ENCODE peak calls at places on chromosomes 4 and X, in ten cellular contexts. C is T-helper 2 cell; I is ACHN; E is frontal cortex; V is keratinocyte; F is HT-29; X is germinal center; N is activated CD8-positive, alpha-beta T cell treated with anti-CD3 and anti-CD28 coated beads, Interleukin-2, amount 10 ng/mL, durations not matched to agents 7 days and 5 days; Z is HCEC 1CT; H is stimulated activated CD4-positive, alpha-beta T cell treated with anti-CD3 and anti-CD28 coated beads, Interleukin-1b, Interleukin-23, amount 100 ng/mL, for 24 hours. R is an unnamed sample.
A peak's percentile ranks its signal among the peaks of the same experiment; 100 is the strongest.

GRCh38 chr4:62161446-62161845 is 961.3 kb downstream of the ADGRL3 start:
- DNase-seq in C (no peak), I (no peak), E (no peak), V (no peak), F (no peak), X (no peak), N (no peak), Z (no peak), H (no peak), R (no peak)

GRCh38 chr4:4640692-4641091 is 98.8 kb upstream of the STX18 start:
- DNase-seq in C (no peak), I (no peak), E (no peak), V (no peak), F (no peak), X (no peak), N (no peak), Z (no peak), H (no peak), R (no peak)

GRCh38 chr4:22754091-22754490 is 61.4 kb downstream of the GBA3 start:
- DNase-seq in C (no peak), I (peak; percentile 1), E (no peak), V (no peak), F (no peak), X (no peak), N (no peak), Z (no peak), H (no peak), R (no peak)

GRCh38 chr4:173168396-173169177 is at the start of gene GALNT7:
- DNase-seq in C (peak; percentile 45), I (peak; percentile 81), E (peak; percentile 75), V (no peak), F (peak; percentile 79), X (peak; percentile 79), N (peak; percentile 75), Z (peak; percentile 44), H (peak; percentile 37), R (peak; percentile 92)

GRCh38 chrX:64389489-64389888 is 5.8 kb downstream of the MTMR8 start:
- DNase-seq in C (no peak), I (no peak), E (no peak), V (no peak), F (no peak), X (no peak), N (no peak), Z (no peak), H (no peak), R (no peak)

GRCh38 chrX:134172588-134173259 is 64.3 kb upstream of the CCDC160 start:
- DNase-seq in C (peak; percentile 24), I (no peak), E (peak; percentile 22), V (no peak), F (no peak), X (peak; percentile 48), N (peak; percentile 63), Z (no peak), H (peak; percentile 16), R (peak; percentile 89)

GRCh38 chrX:78652971-78653822 is 5.9 kb downstream of the RTL3 start:
- DNase-seq in C (no peak), I (peak; percentile 71), E (no peak), V (peak; percentile 56), F (peak; percentile 51), X (no peak), N (peak; percentile 27), Z (peak; percentile 82), H (no peak), R (no peak)

GRCh38 chrX:8988456-8988855 is 45.5 kb downstream of the FAM9B start:
- DNase-seq in C (no peak), I (no peak), E (no peak), V (peak; percentile 25), F (peak; percentile 36), X (no peak), N (no peak), Z (no peak), H (no peak), R (peak; percentile 39)

GRCh38 chr4:46506876-46507275 is 116.9 kb upstream of the GABRA2 start:
- DNase-seq in C (no peak), I (peak; percentile 10), E (no peak), V (peak; percentile 65), F (peak; percentile 19), X (no peak), N (no peak), Z (no peak), H (no peak), R (no peak)

GRCh38 chr4:155220025-155220424 is 11.6 kb downstream of the NPY2R start:
- DNase-seq in C (no peak), I (no peak), E (no peak), V (no peak), F (no peak), X (no peak), N (no peak), Z (no peak), H (no peak), R (no peak)

GRCh38 chrX:55056820-55057690 is 17.8 kb upstream of the PAGE2B start:
- DNase-seq in C (peak; percentile 42), I (no peak), E (no peak), V (no peak), F (no peak), X (no peak), N (peak; percentile 22), Z (no peak), H (no peak), R (no peak)

GRCh38 chr4:105145913-105146285 is 777 bp upstream of the TET2 start:
- DNase-seq in C (peak; percentile 35), I (peak; percentile 6), E (no peak), V (no peak), F (peak; percentile 10), X (no peak), N (peak; percentile 54), Z (no peak), H (peak; percentile 11), R (peak; percentile 45)

R was measured in upper lobe of left lung.